ENCODE peak calls at places on chromosomes 5 and 9, in six cellular contexts. Q is BE2C; V is adrenal gland; W is PC-3; A is naive thymus-derived CD8-positive, alpha-beta T cell; T is choroid plexus epithelial cell. L is an unnamed sample.

GRCh38 chr5:65971643-65972042 is 45.3 kb downstream of the ERBIN start:
- DNase-seq in Q (no peak), W (no peak), T (no peak), V (no peak), A (no peak), L (no peak)

GRCh38 chr9:99294850-99295461 is 72.9 kb downstream of the SEC61B start:
- DNase-seq in V (no peak), Q (no peak), A (no peak), T (peak), W (no peak), L (no peak)

GRCh38 chr5:148910216-148910615 is 83.8 kb downstream of the ADRB2 start:
- DNase-seq in A (no peak), V (no peak), Q (no peak), W (no peak), T (no peak), L (no peak)

GRCh38 chr9:118305371-118305770 is 601.2 kb downstream of the TLR4 start:
- DNase-seq in T (no peak), W (no peak), V (no peak), A (no peak), Q (no peak), L (no peak)

GRCh38 chr5:129766798-129767197 is 18.9 kb downstream of the MINAR2 start:
- DNase-seq in W (no peak), T (no peak), V (no peak), A (no peak), Q (no peak), L (no peak)

GRCh38 chr9:128370367-128370751 is 815 bp upstream of the URM1 start:
- DNase-seq in Q (no peak), W (no peak), A (no peak), T (peak), V (no peak), L (no peak)

GRCh38 chr9:128901822-128902221 is 19.0 kb upstream of the PHYHD1 start:
- DNase-seq in V (no peak), W (no peak), T (no peak), A (no peak), Q (no peak), L (no peak)

GRCh38 chr5:115179068-115179958 is 9.6 kb upstream of the TRIM36 start:
- DNase-seq in V (no peak), W (no peak), A (no peak), Q (peak), T (peak), L (no peak)

GRCh38 chr5:192691-192969 is 1.3 kb downstream of the LRRC14B start:
- DNase-seq in V (no peak), Q (no peak), A (no peak), T (no peak), W (no peak), L (no peak)

GRCh38 chr9:99948896-99949295 is 42.4 kb downstream of the STX17 start:
- DNase-seq in Q (no peak), T (peak), A (no peak), V (no peak), W (peak), L (no peak)

GRCh38 chr5:134041570-134042411 is 37.0 kb upstream of the VDAC1 start:
- DNase-seq in T (peak), V (no peak), W (no peak), Q (no peak), A (peak), L (peak)

GRCh38 chr5:62286834-62287611 is 19.0 kb upstream of the KIF2A start:
- DNase-seq in W (no peak), Q (no peak), A (no peak), V (no peak), T (no peak), L (no peak)

GRCh38 chr5:122358382-122358990 is 46.4 kb downstream of the SNCAIP start:
- DNase-seq in T (no peak), W (no peak), Q (no peak), V (no peak), A (no peak), L (no peak)

L was measured in GM12892.